ENCODE peak calls at places on chromosomes 6 and 20, in seven cellular contexts. K is amygdala; W is right atrium auricular region; G is NT2/D1; B is iris pigment epithelial cell; S is GM12865; I is CD8-positive, alpha-beta T cell. L is an unnamed sample.

GRCh38 chr6:133553652-133554051 is 312.5 kb downstream of the EYA4 start:
- DNase-seq in K (no peak), W (no peak), G (peak; percentile 30), B (peak; percentile 63), S (peak; percentile 44), I (no peak), L (peak; percentile 70)

GRCh38 chr6:148935705-148936306 is 189.0 kb downstream of the UST start:
- DNase-seq in K (no peak), W (no peak), G (no peak), B (peak; percentile 55), S (no peak), I (no peak), L (no peak)

GRCh38 chr6:81906041-81906440 is 153.6 kb upstream of the TENT5A start:
- DNase-seq in K (no peak), W (no peak), G (no peak), B (no peak), S (no peak), I (no peak), L (no peak)

GRCh38 chr6:34672657-34673043 is 23.9 kb downstream of the ILRUN start:
- DNase-seq in K (no peak), W (no peak), G (no peak), B (no peak), S (no peak), I (no peak), L (no peak)

GRCh38 chr6:8420031-8420588 is 15.2 kb downstream of the SLC35B3 start:
- DNase-seq in K (no peak), W (no peak), G (no peak), B (no peak), S (no peak), I (no peak), L (no peak)

GRCh38 chr20:46006031-46006430 is 2.7 kb upstream of the MMP9 start:
- DNase-seq in K (no peak), W (no peak), G (no peak), B (no peak), S (no peak), I (no peak), L (no peak)

GRCh38 chr20:62728028-62728780 is 19.6 kb downstream of the NTSR1 start:
- DNase-seq in K (no peak), W (no peak), G (no peak), B (no peak), S (no peak), I (no peak), L (no peak)

GRCh38 chr6:3109755-3110154 is 8.8 kb upstream of the BPHL start:
- DNase-seq in K (no peak), W (no peak), G (no peak), B (no peak), S (no peak), I (no peak), L (no peak)

GRCh38 chr6:97865612-97866011 is 582.6 kb upstream of the MMS22L start:
- DNase-seq in K (no peak), W (no peak), G (no peak), B (no peak), S (no peak), I (no peak), L (no peak)

GRCh38 chr6:31186052-31186734 is 15.7 kb upstream of the POU5F1 start:
- DNase-seq in K (no peak), W (peak; percentile 85), G (no peak), B (no peak), S (peak; percentile 36), I (no peak), L (no peak)

GRCh38 chr20:51354191-51354768 is 188.2 kb downstream of the NFATC2 start:
- DNase-seq in K (no peak), W (no peak), G (no peak), B (peak; percentile 70), S (no peak), I (no peak), L (no peak)

GRCh38 chr6:31203345-31203979 is 33.0 kb upstream of the POU5F1 start:
- DNase-seq in K (no peak), W (no peak), G (no peak), B (peak; percentile 81), S (peak; percentile 90), I (peak; percentile 50), L (no peak)

GRCh38 chr20:32454164-32455145 is 96.3 kb downstream of the ASXL1 start:
- DNase-seq in K (no peak), W (no peak), G (no peak), B (no peak), S (no peak), I (no peak), L (no peak)

GRCh38 chr6:44180886-44181285 is 22.3 kb downstream of the CAPN11 start:
- DNase-seq in K (no peak), W (no peak), G (no peak), B (no peak), S (no peak), I (no peak), L (no peak)

GRCh38 chr6:19603716-19604115 is 233.5 kb upstream of the ID4 start:
- DNase-seq in K (no peak), W (no peak), G (no peak), B (no peak), S (no peak), I (no peak), L (no peak)

GRCh38 chr20:41242807-41243206 is 74.7 kb downstream of the ZHX3 start:
- DNase-seq in K (no peak), W (no peak), G (no peak), B (no peak), S (no peak), I (no peak), L (no peak)

GRCh38 chr20:5859611-5860010 is 90.7 kb downstream of the TRMT6 start:
- DNase-seq in K (no peak), W (no peak), G (no peak), B (peak; percentile 90), S (no peak), I (no peak), L (no peak)

GRCh38 chr6:31498748-31499147 is 803 bp downstream of the MICB start:
- DNase-seq in K (no peak), W (no peak), G (no peak), B (peak; percentile 21), S (no peak), I (no peak), L (no peak)

GRCh38 chr6:170096803-170097504 is 193.9 kb downstream of the DLL1 start:
- DNase-seq in K (no peak), W (peak; percentile 53), G (no peak), B (no peak), S (no peak), I (no peak), L (no peak)

GRCh38 chr6:169536446-169537170 is 165.2 kb downstream of the WDR27 start:
- DNase-seq in K (no peak), W (no peak), G (no peak), B (peak; percentile 94), S (no peak), I (no peak), L (peak; percentile 66)

GRCh38 chr6:147207851-147208754 is 3.9 kb downstream of the STXBP5 start:
- DNase-seq in K (no peak), W (no peak), G (no peak), B (no peak), S (no peak), I (no peak), L (no peak)

GRCh38 chr20:46255440-46256104 is 52.7 kb downstream of the CDH22 start:
- DNase-seq in K (no peak), W (no peak), G (no peak), B (peak; percentile 33), S (peak; percentile 2), I (peak; percentile 18), L (no peak)

GRCh38 chr6:79668381-79668780 is 37.3 kb downstream of the SH3BGRL2 start:
- DNase-seq in K (no peak), W (no peak), G (no peak), B (no peak), S (peak; percentile 18), I (no peak), L (no peak)

GRCh38 chr6:127858992-127859391 is 41.9 kb downstream of the THEMIS start:
- DNase-seq in K (no peak), W (no peak), G (no peak), B (no peak), S (no peak), I (no peak), L (no peak)

L was measured in astrocyte of the cerebellum.